ENCODE peak calls at places on chromosome 15, in eight cellular contexts. R is mucosa of descending colon; J is skeletal muscle cell; P is CD8-positive, alpha-beta T cell; S is iPS DF 6.9; X is AG04450; N is aorta; F is hepatocyte. U is an unnamed sample.

GRCh38 chr15:52224211-52224610 is 33.0 kb upstream of the GNB5 start:
- DNase-seq in S (no peak), P (no peak), J (no peak), F (no peak), N (no peak), X (no peak), R (no peak), U (no peak)

GRCh38 chr15:73727330-73728018 is 25.7 kb downstream of the INSYN1 start:
- DNase-seq in R (no peak), P (no peak), J (peak), N (no peak), X (peak), F (peak), S (no peak), U (no peak)

GRCh38 chr15:70820214-70820613 is 33.7 kb downstream of the LARP6 start:
- DNase-seq in S (no peak), J (no peak), X (no peak), F (no peak), P (no peak), N (no peak), R (no peak), U (no peak)

GRCh38 chr15:58407366-58407765 is 24.4 kb upstream of the LIPC start:
- DNase-seq in F (no peak), N (no peak), S (no peak), P (no peak), R (no peak), J (no peak), X (no peak), U (peak)

GRCh38 chr15:80585544-80586018 is 109.5 kb upstream of the ABHD17C start:
- DNase-seq in S (no peak), P (no peak), R (peak), F (no peak), X (no peak), N (no peak), J (no peak), U (peak)

GRCh38 chr15:39354188-39354587 is 226.7 kb upstream of the THBS1 start:
- DNase-seq in P (no peak), F (no peak), S (no peak), X (no peak), R (no peak), J (no peak), N (no peak), U (no peak)

GRCh38 chr15:73813071-73813470 is 59.9 kb upstream of the INSYN1 start:
- DNase-seq in P (no peak), S (no peak), R (no peak), X (no peak), F (no peak), N (peak), J (no peak), U (no peak)

GRCh38 chr15:101808201-101808600 is 3.8 kb upstream of the OR4F15 start:
- DNase-seq in S (no peak), R (no peak), F (no peak), P (no peak), X (peak), J (no peak), N (no peak), U (no peak)

GRCh38 chr15:50390549-50391264 is 33.5 kb upstream of the USP8 start:
- DNase-seq in X (no peak), R (no peak), N (no peak), P (no peak), S (no peak), F (no peak), J (no peak), U (no peak)

DNA sequence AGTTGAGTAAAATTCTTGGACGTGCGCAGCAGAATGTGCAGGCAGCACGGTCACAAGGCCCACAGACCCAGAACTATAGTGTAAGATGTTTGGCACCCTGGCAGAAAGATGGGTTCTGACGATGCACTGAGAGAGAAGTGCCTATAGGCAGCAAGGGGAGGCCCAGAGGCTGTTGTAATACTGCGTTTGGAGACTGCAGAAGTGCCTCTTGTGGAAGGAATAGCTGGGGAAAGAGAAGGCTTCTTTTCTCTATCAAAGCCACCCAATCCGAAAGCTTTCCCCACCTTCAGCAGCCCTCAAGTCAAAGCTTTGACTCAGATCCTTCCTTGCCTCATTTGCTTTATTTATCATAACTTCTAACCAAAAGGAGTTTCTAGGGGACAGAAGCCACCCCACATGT is 5.2 kb upstream of the SIN3A start:
- DNase-seq in P (no peak), S (no peak), J (no peak), R (peak), F (no peak), X (no peak), N (no peak), U (peak)
- H3K4me3 ChIP-seq in P (no peak), S (no peak), J (peak), R (no peak), F (no peak), X (peak), N (no peak), U (peak)

DNA sequence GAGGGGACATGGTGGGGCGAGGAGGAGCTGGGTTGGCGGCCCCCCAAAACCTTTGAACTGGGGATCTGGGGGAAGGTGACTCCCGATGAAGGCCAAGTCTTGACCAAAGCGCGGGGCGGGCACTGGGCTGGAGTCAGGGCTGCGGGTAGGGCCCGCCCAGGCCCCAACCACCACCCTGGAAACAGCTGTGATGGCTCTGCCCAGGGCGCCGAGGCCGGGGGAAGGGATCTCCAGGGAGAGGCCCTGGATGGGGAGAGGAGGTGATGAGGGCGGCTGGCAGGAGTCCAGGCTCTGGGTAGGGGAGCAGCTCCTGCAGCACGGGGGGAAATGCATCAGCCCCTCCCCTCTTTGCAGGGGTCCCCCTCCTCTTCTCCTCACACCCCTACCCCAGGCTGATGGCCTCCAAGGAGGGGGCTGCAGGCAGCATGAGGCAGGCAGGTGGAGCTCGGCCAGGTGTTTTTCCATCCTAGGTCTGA is 5.9 kb upstream of the C15orf39 start:
- DNase-seq in F (peak), N (no peak), R (no peak), J (no peak), X (no peak), P (no peak), S (no peak), U (no peak)
- H3K4me3 ChIP-seq in F (no peak), N (no peak), R (no peak), J (no peak), X (no peak), P (no peak), S (no peak), U (no peak)

GRCh38 chr15:75045332-75046015 is 22.1 kb downstream of the PPCDC start:
- DNase-seq in F (no peak), S (no peak), N (no peak), J (no peak), P (no peak), X (no peak), R (no peak), U (no peak)

GRCh38 chr15:75043509-75044257 is 20.3 kb downstream of the PPCDC start:
- DNase-seq in S (no peak), N (peak), J (peak), R (peak), F (peak), P (no peak), X (peak), U (no peak)

GRCh38 chr15:75042730-75043508 is 19.5 kb downstream of the PPCDC start:
- DNase-seq in F (peak), S (no peak), N (peak), P (peak), X (no peak), J (no peak), R (peak), U (peak)

GRCh38 chr15:75048394-75048793 is 25.0 kb downstream of the PPCDC start:
- DNase-seq in N (no peak), F (no peak), J (no peak), P (no peak), R (no peak), S (no peak), X (no peak), U (no peak)

GRCh38 chr15:75044258-75044878 is 21.0 kb downstream of the PPCDC start:
- DNase-seq in P (no peak), N (no peak), X (no peak), R (no peak), F (no peak), S (no peak), J (no peak), U (no peak)
- H3K4me3 ChIP-seq in P (no peak), N (no peak), X (peak), R (no peak), F (no peak), S (no peak), J (no peak), U (no peak)

DNA sequence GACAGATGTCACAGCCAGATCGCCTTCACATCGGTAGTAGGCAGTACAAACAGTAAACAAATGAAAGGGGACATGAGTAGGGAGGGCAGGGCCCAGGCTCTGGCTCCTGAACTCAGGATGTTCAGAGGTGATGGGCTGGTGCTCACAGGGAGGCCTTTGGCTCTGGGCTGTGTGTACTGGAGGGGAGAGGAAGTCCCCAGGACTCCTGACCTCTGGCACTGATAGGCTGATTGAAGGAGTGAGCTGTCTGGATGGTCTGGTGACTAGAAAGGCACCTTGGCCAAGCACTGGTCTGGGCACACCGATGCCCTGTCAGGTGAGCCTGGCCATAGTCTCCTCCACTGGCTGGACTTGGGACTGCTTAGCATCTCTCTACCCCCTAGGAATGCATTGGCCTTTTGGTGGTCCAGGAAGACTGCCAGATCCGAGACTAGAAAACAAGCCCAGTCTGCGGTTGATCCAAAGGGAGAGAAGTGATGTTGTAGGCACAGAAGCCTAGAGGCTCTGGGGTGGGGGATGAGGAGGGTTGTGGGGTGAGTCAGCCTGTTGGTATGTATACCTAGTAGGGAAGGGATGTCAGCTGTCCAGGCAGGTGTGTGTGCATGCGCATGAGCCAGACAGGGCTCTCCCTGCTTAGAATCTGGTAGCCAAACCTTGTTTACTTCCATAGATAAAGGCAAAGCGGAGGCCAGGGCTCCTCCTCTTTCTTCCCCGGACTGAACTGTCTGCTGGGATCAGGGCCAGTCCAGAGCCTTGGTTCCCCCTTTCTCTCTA is 1.9 kb downstream of the SPINT1 start:
- DNase-seq in X (no peak), P (no peak), N (peak), F (peak), S (no peak), J (no peak), R (peak), U (peak)
- H3K4me3 ChIP-seq in X (no peak), P (no peak), N (no peak), F (peak), S (no peak), J (no peak), R (peak), U (peak)

GRCh38 chr15:68286256-68286655 is 8.7 kb downstream of the FEM1B start:
- DNase-seq in J (no peak), S (no peak), N (no peak), R (no peak), P (no peak), X (no peak), F (no peak), U (no peak)

GRCh38 chr15:68289057-68289456 is 11.5 kb downstream of the FEM1B start:
- DNase-seq in P (no peak), S (no peak), N (no peak), X (no peak), F (no peak), J (no peak), R (no peak), U (no peak)

GRCh38 chr15:68283401-68283800 is 5.9 kb downstream of the FEM1B start:
- DNase-seq in S (no peak), P (no peak), R (no peak), N (no peak), F (no peak), X (no peak), J (no peak), U (no peak)

GRCh38 chr15:68289621-68290352 is 12.2 kb downstream of the FEM1B start:
- DNase-seq in S (no peak), J (no peak), P (no peak), X (no peak), N (no peak), F (no peak), R (no peak), U (no peak)

GRCh38 chr15:68285243-68285980 is 7.9 kb downstream of the FEM1B start:
- DNase-seq in S (no peak), F (peak), R (no peak), J (no peak), X (no peak), P (no peak), N (no peak), U (no peak)
- H3K4me3 ChIP-seq in S (no peak), F (no peak), R (no peak), J (no peak), X (no peak), P (no peak), N (no peak), U (peak)

GRCh38 chr15:88258021-88258641 is 1.6 kb upstream of the NTRK3 start:
- DNase-seq in J (no peak), P (no peak), S (peak), N (peak), X (no peak), F (peak), R (no peak), U (peak)
- H3K4me3 ChIP-seq in J (no peak), P (no peak), S (peak), N (peak), X (no peak), F (no peak), R (no peak), U (peak)